ENCODE peak calls at places on chromosomes 5 and 9, in four cellular contexts. One of them, this sample, is unnamed.

GRCh38 chr5:179438041-179438441 is 92.8 kb upstream of the ADAMTS2 start:
- DNase-seq in MCF 10A: no peak
- DNase-seq in stimulated activated CD8-positive, alpha-beta memory T cell treated with anti-CD3 and anti-CD28 coated beads, Interleukin-4, amount 100 ng/mL, for 24 hours: no peak
- DNase-seq in stimulated activated CD4-positive, alpha-beta T cell treated with anti-CD3 and anti-CD28 coated beads, Interleukin-4, amount 100 ng/mL, for 24 hours: no peak
- DNase-seq in this sample: no peak

GRCh38 chr5:138289296-138289695 is 14.9 kb upstream of the GFRA3 start:
- DNase-seq in MCF 10A: no peak
- DNase-seq in stimulated activated CD8-positive, alpha-beta memory T cell treated with anti-CD3 and anti-CD28 coated beads, Interleukin-4, amount 100 ng/mL, for 24 hours: no peak
- DNase-seq in stimulated activated CD4-positive, alpha-beta T cell treated with anti-CD3 and anti-CD28 coated beads, Interleukin-4, amount 100 ng/mL, for 24 hours: no peak
- DNase-seq in this sample: no peak

GRCh38 chr9:129023036-129023907 is 4.9 kb downstream of the SH3GLB2 start:
- DNase-seq in MCF 10A: peak; percentile 65
- DNase-seq in stimulated activated CD8-positive, alpha-beta memory T cell treated with anti-CD3 and anti-CD28 coated beads, Interleukin-4, amount 100 ng/mL, for 24 hours: no peak
- DNase-seq in stimulated activated CD4-positive, alpha-beta T cell treated with anti-CD3 and anti-CD28 coated beads, Interleukin-4, amount 100 ng/mL, for 24 hours: no peak
- DNase-seq in this sample: no peak

GRCh38 chr5:112125910-112126309 is 293.2 kb downstream of the EPB41L4A start:
- DNase-seq in MCF 10A: no peak
- DNase-seq in stimulated activated CD8-positive, alpha-beta memory T cell treated with anti-CD3 and anti-CD28 coated beads, Interleukin-4, amount 100 ng/mL, for 24 hours: no peak
- DNase-seq in stimulated activated CD4-positive, alpha-beta T cell treated with anti-CD3 and anti-CD28 coated beads, Interleukin-4, amount 100 ng/mL, for 24 hours: no peak
- DNase-seq in this sample: no peak

GRCh38 chr9:77375956-77376532 is 198.7 kb downstream of the VPS13A start:
- DNase-seq in MCF 10A: no peak
- DNase-seq in stimulated activated CD8-positive, alpha-beta memory T cell treated with anti-CD3 and anti-CD28 coated beads, Interleukin-4, amount 100 ng/mL, for 24 hours: no peak
- DNase-seq in stimulated activated CD4-positive, alpha-beta T cell treated with anti-CD3 and anti-CD28 coated beads, Interleukin-4, amount 100 ng/mL, for 24 hours: no peak
- DNase-seq in this sample: no peak

GRCh38 chr5:177271113-177271512 is 32.4 kb downstream of the RAB24 start:
- DNase-seq in MCF 10A: no peak
- DNase-seq in stimulated activated CD8-positive, alpha-beta memory T cell treated with anti-CD3 and anti-CD28 coated beads, Interleukin-4, amount 100 ng/mL, for 24 hours: no peak
- DNase-seq in stimulated activated CD4-positive, alpha-beta T cell treated with anti-CD3 and anti-CD28 coated beads, Interleukin-4, amount 100 ng/mL, for 24 hours: no peak
- DNase-seq in this sample: no peak

GRCh38 chr5:24188196-24188595 is 456.6 kb downstream of the CDH10 start:
- DNase-seq in MCF 10A: no peak
- DNase-seq in stimulated activated CD8-positive, alpha-beta memory T cell treated with anti-CD3 and anti-CD28 coated beads, Interleukin-4, amount 100 ng/mL, for 24 hours: no peak
- DNase-seq in stimulated activated CD4-positive, alpha-beta T cell treated with anti-CD3 and anti-CD28 coated beads, Interleukin-4, amount 100 ng/mL, for 24 hours: no peak
- DNase-seq in this sample: no peak

GRCh38 chr5:141559481-141559880 is 59.3 kb downstream of the DIAPH1 start:
- DNase-seq in MCF 10A: peak; percentile 97
- DNase-seq in stimulated activated CD8-positive, alpha-beta memory T cell treated with anti-CD3 and anti-CD28 coated beads, Interleukin-4, amount 100 ng/mL, for 24 hours: no peak
- DNase-seq in stimulated activated CD4-positive, alpha-beta T cell treated with anti-CD3 and anti-CD28 coated beads, Interleukin-4, amount 100 ng/mL, for 24 hours: no peak
- DNase-seq in this sample: no peak

GRCh38 chr9:134656334-134657034 is 14.9 kb downstream of the COL5A1 start:
- DNase-seq in MCF 10A: peak; percentile 48
- DNase-seq in stimulated activated CD8-positive, alpha-beta memory T cell treated with anti-CD3 and anti-CD28 coated beads, Interleukin-4, amount 100 ng/mL, for 24 hours: no peak
- DNase-seq in stimulated activated CD4-positive, alpha-beta T cell treated with anti-CD3 and anti-CD28 coated beads, Interleukin-4, amount 100 ng/mL, for 24 hours: no peak
- DNase-seq in this sample: no peak

GRCh38 chr5:16178745-16179372 is 732 bp downstream of the MARCHF11 start:
- DNase-seq in MCF 10A: peak; percentile 49
- DNase-seq in stimulated activated CD8-positive, alpha-beta memory T cell treated with anti-CD3 and anti-CD28 coated beads, Interleukin-4, amount 100 ng/mL, for 24 hours: peak; percentile 7
- DNase-seq in stimulated activated CD4-positive, alpha-beta T cell treated with anti-CD3 and anti-CD28 coated beads, Interleukin-4, amount 100 ng/mL, for 24 hours: peak; percentile 13
- DNase-seq in this sample: peak; percentile 65

GRCh38 chr5:2865856-2866546 is 114.5 kb upstream of the IRX2 start:
- DNase-seq in MCF 10A: no peak
- DNase-seq in stimulated activated CD8-positive, alpha-beta memory T cell treated with anti-CD3 and anti-CD28 coated beads, Interleukin-4, amount 100 ng/mL, for 24 hours: no peak
- DNase-seq in stimulated activated CD4-positive, alpha-beta T cell treated with anti-CD3 and anti-CD28 coated beads, Interleukin-4, amount 100 ng/mL, for 24 hours: no peak
- DNase-seq in this sample: no peak

GRCh38 chr9:108477538-108478006 is 378.2 kb downstream of the ACTL7B start:
- DNase-seq in MCF 10A: peak; percentile 87
- DNase-seq in stimulated activated CD8-positive, alpha-beta memory T cell treated with anti-CD3 and anti-CD28 coated beads, Interleukin-4, amount 100 ng/mL, for 24 hours: no peak
- DNase-seq in stimulated activated CD4-positive, alpha-beta T cell treated with anti-CD3 and anti-CD28 coated beads, Interleukin-4, amount 100 ng/mL, for 24 hours: no peak
- DNase-seq in this sample: no peak

GRCh38 chr5:133729800-133730199 is 117.5 kb upstream of the FSTL4 start:
- DNase-seq in MCF 10A: no peak
- DNase-seq in stimulated activated CD8-positive, alpha-beta memory T cell treated with anti-CD3 and anti-CD28 coated beads, Interleukin-4, amount 100 ng/mL, for 24 hours: no peak
- DNase-seq in stimulated activated CD4-positive, alpha-beta T cell treated with anti-CD3 and anti-CD28 coated beads, Interleukin-4, amount 100 ng/mL, for 24 hours: no peak
- DNase-seq in this sample: no peak

GRCh38 chr5:149473441-149473840 is 77.8 kb downstream of the CSNK1A1 start:
- DNase-seq in MCF 10A: no peak
- DNase-seq in stimulated activated CD8-positive, alpha-beta memory T cell treated with anti-CD3 and anti-CD28 coated beads, Interleukin-4, amount 100 ng/mL, for 24 hours: no peak
- DNase-seq in stimulated activated CD4-positive, alpha-beta T cell treated with anti-CD3 and anti-CD28 coated beads, Interleukin-4, amount 100 ng/mL, for 24 hours: no peak
- DNase-seq in this sample: no peak

GRCh38 chr5:16983972-16984371 is 47.9 kb upstream of the MYO10 start:
- DNase-seq in MCF 10A: no peak
- DNase-seq in stimulated activated CD8-positive, alpha-beta memory T cell treated with anti-CD3 and anti-CD28 coated beads, Interleukin-4, amount 100 ng/mL, for 24 hours: no peak
- DNase-seq in stimulated activated CD4-positive, alpha-beta T cell treated with anti-CD3 and anti-CD28 coated beads, Interleukin-4, amount 100 ng/mL, for 24 hours: no peak
- DNase-seq in this sample: no peak

GRCh38 chr5:107275333-107275732 is 395.4 kb downstream of the EFNA5 start:
- DNase-seq in MCF 10A: no peak
- DNase-seq in stimulated activated CD8-positive, alpha-beta memory T cell treated with anti-CD3 and anti-CD28 coated beads, Interleukin-4, amount 100 ng/mL, for 24 hours: no peak
- DNase-seq in stimulated activated CD4-positive, alpha-beta T cell treated with anti-CD3 and anti-CD28 coated beads, Interleukin-4, amount 100 ng/mL, for 24 hours: no peak
- DNase-seq in this sample: no peak

GRCh38 chr5:177309351-177310191 is 2.1 kb downstream of the MXD3 start:
- DNase-seq in MCF 10A: peak; percentile 86
- DNase-seq in stimulated activated CD8-positive, alpha-beta memory T cell treated with anti-CD3 and anti-CD28 coated beads, Interleukin-4, amount 100 ng/mL, for 24 hours: peak; percentile 48
- DNase-seq in stimulated activated CD4-positive, alpha-beta T cell treated with anti-CD3 and anti-CD28 coated beads, Interleukin-4, amount 100 ng/mL, for 24 hours: peak; percentile 78
- DNase-seq in this sample: peak; percentile 84

GRCh38 chr9:131091352-131091992 is 4.9 kb upstream of the AIF1L start:
- DNase-seq in MCF 10A: no peak
- DNase-seq in stimulated activated CD8-positive, alpha-beta memory T cell treated with anti-CD3 and anti-CD28 coated beads, Interleukin-4, amount 100 ng/mL, for 24 hours: no peak
- DNase-seq in stimulated activated CD4-positive, alpha-beta T cell treated with anti-CD3 and anti-CD28 coated beads, Interleukin-4, amount 100 ng/mL, for 24 hours: no peak
- DNase-seq in this sample: no peak

GRCh38 chr9:98861881-98862501 is 54.5 kb downstream of the GALNT12 start:
- DNase-seq in MCF 10A: peak; percentile 90
- DNase-seq in stimulated activated CD8-positive, alpha-beta memory T cell treated with anti-CD3 and anti-CD28 coated beads, Interleukin-4, amount 100 ng/mL, for 24 hours: no peak
- DNase-seq in stimulated activated CD4-positive, alpha-beta T cell treated with anti-CD3 and anti-CD28 coated beads, Interleukin-4, amount 100 ng/mL, for 24 hours: no peak
- DNase-seq in this sample: no peak

GRCh38 chr5:73733219-73733618 is 107.2 kb downstream of the ARHGEF28 start:
- DNase-seq in MCF 10A: no peak
- DNase-seq in stimulated activated CD8-positive, alpha-beta memory T cell treated with anti-CD3 and anti-CD28 coated beads, Interleukin-4, amount 100 ng/mL, for 24 hours: no peak
- DNase-seq in stimulated activated CD4-positive, alpha-beta T cell treated with anti-CD3 and anti-CD28 coated beads, Interleukin-4, amount 100 ng/mL, for 24 hours: no peak
- DNase-seq in this sample: no peak

GRCh38 chr5:101942321-101942882 is 353.7 kb downstream of the SLCO4C1 start:
- DNase-seq in MCF 10A: peak; percentile 53
- DNase-seq in stimulated activated CD8-positive, alpha-beta memory T cell treated with anti-CD3 and anti-CD28 coated beads, Interleukin-4, amount 100 ng/mL, for 24 hours: no peak
- DNase-seq in stimulated activated CD4-positive, alpha-beta T cell treated with anti-CD3 and anti-CD28 coated beads, Interleukin-4, amount 100 ng/mL, for 24 hours: no peak
- DNase-seq in this sample: peak; percentile 21

GRCh38 chr5:135829681-135830383 is 4.6 kb upstream of the SLC25A48 start:
- DNase-seq in MCF 10A: peak; percentile 83
- DNase-seq in stimulated activated CD8-positive, alpha-beta memory T cell treated with anti-CD3 and anti-CD28 coated beads, Interleukin-4, amount 100 ng/mL, for 24 hours: peak; percentile 9
- DNase-seq in stimulated activated CD4-positive, alpha-beta T cell treated with anti-CD3 and anti-CD28 coated beads, Interleukin-4, amount 100 ng/mL, for 24 hours: no peak
- DNase-seq in this sample: peak; percentile 63

GRCh38 chr5:97629281-97629680 is 446.2 kb upstream of the RIOK2 start:
- DNase-seq in MCF 10A: peak; percentile 7
- DNase-seq in stimulated activated CD8-positive, alpha-beta memory T cell treated with anti-CD3 and anti-CD28 coated beads, Interleukin-4, amount 100 ng/mL, for 24 hours: no peak
- DNase-seq in stimulated activated CD4-positive, alpha-beta T cell treated with anti-CD3 and anti-CD28 coated beads, Interleukin-4, amount 100 ng/mL, for 24 hours: no peak
- DNase-seq in this sample: no peak

GRCh38 chr9:3238241-3238640 is 287.6 kb downstream of the RFX3 start:
- DNase-seq in MCF 10A: no peak
- DNase-seq in stimulated activated CD8-positive, alpha-beta memory T cell treated with anti-CD3 and anti-CD28 coated beads, Interleukin-4, amount 100 ng/mL, for 24 hours: no peak
- DNase-seq in stimulated activated CD4-positive, alpha-beta T cell treated with anti-CD3 and anti-CD28 coated beads, Interleukin-4, amount 100 ng/mL, for 24 hours: no peak
- DNase-seq in this sample: no peak

GRCh38 chr5:96335873-96336272 is 97.2 kb downstream of the PCSK1 start:
- DNase-seq in MCF 10A: peak; percentile 62
- DNase-seq in stimulated activated CD8-positive, alpha-beta memory T cell treated with anti-CD3 and anti-CD28 coated beads, Interleukin-4, amount 100 ng/mL, for 24 hours: no peak
- DNase-seq in stimulated activated CD4-positive, alpha-beta T cell treated with anti-CD3 and anti-CD28 coated beads, Interleukin-4, amount 100 ng/mL, for 24 hours: no peak
- DNase-seq in this sample: no peak

GRCh38 chr9:130110166-130110565 is 56.5 kb downstream of the GPR107 start:
- DNase-seq in MCF 10A: no peak
- DNase-seq in stimulated activated CD8-positive, alpha-beta memory T cell treated with anti-CD3 and anti-CD28 coated beads, Interleukin-4, amount 100 ng/mL, for 24 hours: no peak
- DNase-seq in stimulated activated CD4-positive, alpha-beta T cell treated with anti-CD3 and anti-CD28 coated beads, Interleukin-4, amount 100 ng/mL, for 24 hours: no peak
- DNase-seq in this sample: peak; percentile 30

GRCh38 chr5:7015586-7016256 is 302.5 kb downstream of the TENT4A start:
- DNase-seq in MCF 10A: no peak
- DNase-seq in stimulated activated CD8-positive, alpha-beta memory T cell treated with anti-CD3 and anti-CD28 coated beads, Interleukin-4, amount 100 ng/mL, for 24 hours: no peak
- DNase-seq in stimulated activated CD4-positive, alpha-beta T cell treated with anti-CD3 and anti-CD28 coated beads, Interleukin-4, amount 100 ng/mL, for 24 hours: no peak
- DNase-seq in this sample: no peak

GRCh38 chr5:177498013-177498847 is 826 bp upstream of the PDLIM7 start:
- DNase-seq in MCF 10A: no peak
- DNase-seq in stimulated activated CD8-positive, alpha-beta memory T cell treated with anti-CD3 and anti-CD28 coated beads, Interleukin-4, amount 100 ng/mL, for 24 hours: no peak
- DNase-seq in stimulated activated CD4-positive, alpha-beta T cell treated with anti-CD3 and anti-CD28 coated beads, Interleukin-4, amount 100 ng/mL, for 24 hours: no peak
- DNase-seq in this sample: peak; percentile 61

GRCh38 chr5:41629897-41630296 is 119.5 kb upstream of the PLCXD3 start:
- DNase-seq in MCF 10A: no peak
- DNase-seq in stimulated activated CD8-positive, alpha-beta memory T cell treated with anti-CD3 and anti-CD28 coated beads, Interleukin-4, amount 100 ng/mL, for 24 hours: no peak
- DNase-seq in stimulated activated CD4-positive, alpha-beta T cell treated with anti-CD3 and anti-CD28 coated beads, Interleukin-4, amount 100 ng/mL, for 24 hours: no peak
- DNase-seq in this sample: no peak

GRCh38 chr9:107261106-107261505 is 22.0 kb upstream of the RAD23B start:
- DNase-seq in MCF 10A: no peak
- DNase-seq in stimulated activated CD8-positive, alpha-beta memory T cell treated with anti-CD3 and anti-CD28 coated beads, Interleukin-4, amount 100 ng/mL, for 24 hours: no peak
- DNase-seq in stimulated activated CD4-positive, alpha-beta T cell treated with anti-CD3 and anti-CD28 coated beads, Interleukin-4, amount 100 ng/mL, for 24 hours: no peak
- DNase-seq in this sample: no peak

GRCh38 chr5:33736510-33736909 is 155.3 kb downstream of the ADAMTS12 start:
- DNase-seq in MCF 10A: peak; percentile 34
- DNase-seq in stimulated activated CD8-positive, alpha-beta memory T cell treated with anti-CD3 and anti-CD28 coated beads, Interleukin-4, amount 100 ng/mL, for 24 hours: no peak
- DNase-seq in stimulated activated CD4-positive, alpha-beta T cell treated with anti-CD3 and anti-CD28 coated beads, Interleukin-4, amount 100 ng/mL, for 24 hours: no peak
- DNase-seq in this sample: no peak

GRCh38 chr5:142015781-142016533 is 3.1 kb upstream of the GNPDA1 start:
- DNase-seq in MCF 10A: peak; percentile 61
- DNase-seq in stimulated activated CD8-positive, alpha-beta memory T cell treated with anti-CD3 and anti-CD28 coated beads, Interleukin-4, amount 100 ng/mL, for 24 hours: no peak
- DNase-seq in stimulated activated CD4-positive, alpha-beta T cell treated with anti-CD3 and anti-CD28 coated beads, Interleukin-4, amount 100 ng/mL, for 24 hours: peak; percentile 65
- DNase-seq in this sample: peak; percentile 64

GRCh38 chr5:124065508-124065907 is 553.5 kb downstream of the CSNK1G3 start:
- DNase-seq in MCF 10A: no peak
- DNase-seq in stimulated activated CD8-positive, alpha-beta memory T cell treated with anti-CD3 and anti-CD28 coated beads, Interleukin-4, amount 100 ng/mL, for 24 hours: no peak
- DNase-seq in stimulated activated CD4-positive, alpha-beta T cell treated with anti-CD3 and anti-CD28 coated beads, Interleukin-4, amount 100 ng/mL, for 24 hours: no peak
- DNase-seq in this sample: no peak

GRCh38 chr5:168879929-168880328 is 300.8 kb upstream of the PANK3 start:
- DNase-seq in MCF 10A: peak; percentile 24
- DNase-seq in stimulated activated CD8-positive, alpha-beta memory T cell treated with anti-CD3 and anti-CD28 coated beads, Interleukin-4, amount 100 ng/mL, for 24 hours: no peak
- DNase-seq in stimulated activated CD4-positive, alpha-beta T cell treated with anti-CD3 and anti-CD28 coated beads, Interleukin-4, amount 100 ng/mL, for 24 hours: no peak
- DNase-seq in this sample: no peak